ENCODE peak calls at places on chromosomes 16 and 17, in five cellular contexts. One of them, this sample, is unnamed.

GRCh38 chr17:40331743-40332641 is 23.0 kb downstream of the RARA start:
- DNase-seq in T47D: peak
- DNase-seq in NCI-H510A treated with DMSO at 0.1 percent for 48 hours: peak
- DNase-seq in lung microvascular endothelial cell: peak
- DNase-seq in stimulated activated CD4-positive, alpha-beta T cell treated with anti-CD3 and anti-CD28 coated beads, Interleukin-1b, Interleukin-23, amount 100 ng/mL, for 1 hour: no peak
- DNase-seq in this sample: no peak

GRCh38 chr17:71052971-71053370 is 883.6 kb downstream of the KCNJ2 start:
- DNase-seq in stimulated activated CD4-positive, alpha-beta T cell treated with anti-CD3 and anti-CD28 coated beads, Interleukin-1b, Interleukin-23, amount 100 ng/mL, for 1 hour: no peak
- DNase-seq in T47D: no peak
- DNase-seq in NCI-H510A treated with DMSO at 0.1 percent for 48 hours: no peak
- DNase-seq in lung microvascular endothelial cell: no peak
- DNase-seq in this sample: no peak

GRCh38 chr17:1977583-1978395 is 47.3 kb downstream of the RTN4RL1 start:
- DNase-seq in NCI-H510A treated with DMSO at 0.1 percent for 48 hours: no peak
- DNase-seq in T47D: no peak
- DNase-seq in lung microvascular endothelial cell: no peak
- DNase-seq in stimulated activated CD4-positive, alpha-beta T cell treated with anti-CD3 and anti-CD28 coated beads, Interleukin-1b, Interleukin-23, amount 100 ng/mL, for 1 hour: no peak
- DNase-seq in this sample: no peak

GRCh38 chr17:81845881-81846742 is 11.3 kb upstream of the PPP1R27 start:
- DNase-seq in stimulated activated CD4-positive, alpha-beta T cell treated with anti-CD3 and anti-CD28 coated beads, Interleukin-1b, Interleukin-23, amount 100 ng/mL, for 1 hour: no peak
- DNase-seq in T47D: no peak
- DNase-seq in lung microvascular endothelial cell: no peak
- DNase-seq in NCI-H510A treated with DMSO at 0.1 percent for 48 hours: no peak
- DNase-seq in this sample: no peak

GRCh38 chr16:53741546-53741945 is 37.6 kb downstream of the FTO start:
- DNase-seq in stimulated activated CD4-positive, alpha-beta T cell treated with anti-CD3 and anti-CD28 coated beads, Interleukin-1b, Interleukin-23, amount 100 ng/mL, for 1 hour: no peak
- DNase-seq in T47D: no peak
- DNase-seq in lung microvascular endothelial cell: no peak
- DNase-seq in NCI-H510A treated with DMSO at 0.1 percent for 48 hours: no peak
- DNase-seq in this sample: no peak

GRCh38 chr17:34370997-34371395 is 8.0 kb upstream of the CCL1 start:
- DNase-seq in T47D: no peak
- DNase-seq in lung microvascular endothelial cell: no peak
- DNase-seq in stimulated activated CD4-positive, alpha-beta T cell treated with anti-CD3 and anti-CD28 coated beads, Interleukin-1b, Interleukin-23, amount 100 ng/mL, for 1 hour: no peak
- DNase-seq in NCI-H510A treated with DMSO at 0.1 percent for 48 hours: no peak
- DNase-seq in this sample: no peak

GRCh38 chr16:48687421-48688038 is 77.5 kb upstream of the N4BP1 start:
- DNase-seq in T47D: peak
- DNase-seq in NCI-H510A treated with DMSO at 0.1 percent for 48 hours: peak
- DNase-seq in lung microvascular endothelial cell: peak
- DNase-seq in stimulated activated CD4-positive, alpha-beta T cell treated with anti-CD3 and anti-CD28 coated beads, Interleukin-1b, Interleukin-23, amount 100 ng/mL, for 1 hour: no peak
- DNase-seq in this sample: peak

GRCh38 chr17:21039839-21040575 is 2.8 kb downstream of the USP22 start:
- DNase-seq in lung microvascular endothelial cell: peak
- DNase-seq in T47D: peak
- DNase-seq in NCI-H510A treated with DMSO at 0.1 percent for 48 hours: peak
- DNase-seq in stimulated activated CD4-positive, alpha-beta T cell treated with anti-CD3 and anti-CD28 coated beads, Interleukin-1b, Interleukin-23, amount 100 ng/mL, for 1 hour: no peak
- DNase-seq in this sample: no peak

GRCh38 chr17:33241390-33241789 is 51.7 kb downstream of the ASIC2 start:
- DNase-seq in lung microvascular endothelial cell: no peak
- DNase-seq in stimulated activated CD4-positive, alpha-beta T cell treated with anti-CD3 and anti-CD28 coated beads, Interleukin-1b, Interleukin-23, amount 100 ng/mL, for 1 hour: no peak
- DNase-seq in T47D: no peak
- DNase-seq in NCI-H510A treated with DMSO at 0.1 percent for 48 hours: no peak
- DNase-seq in this sample: no peak

GRCh38 chr16:57948027-57948426 is 22.9 kb downstream of the CNGB1 start:
- DNase-seq in stimulated activated CD4-positive, alpha-beta T cell treated with anti-CD3 and anti-CD28 coated beads, Interleukin-1b, Interleukin-23, amount 100 ng/mL, for 1 hour: no peak
- DNase-seq in lung microvascular endothelial cell: no peak
- DNase-seq in NCI-H510A treated with DMSO at 0.1 percent for 48 hours: no peak
- DNase-seq in T47D: no peak
- DNase-seq in this sample: no peak

GRCh38 chr17:31807846-31808245 is 51.2 kb downstream of the COPRS start:
- DNase-seq in NCI-H510A treated with DMSO at 0.1 percent for 48 hours: no peak
- DNase-seq in T47D: no peak
- DNase-seq in stimulated activated CD4-positive, alpha-beta T cell treated with anti-CD3 and anti-CD28 coated beads, Interleukin-1b, Interleukin-23, amount 100 ng/mL, for 1 hour: no peak
- DNase-seq in lung microvascular endothelial cell: no peak
- DNase-seq in this sample: no peak

GRCh38 chr16:637081-638018 is 1.2 kb upstream of the METTL26 start:
- DNase-seq in stimulated activated CD4-positive, alpha-beta T cell treated with anti-CD3 and anti-CD28 coated beads, Interleukin-1b, Interleukin-23, amount 100 ng/mL, for 1 hour: peak
- DNase-seq in NCI-H510A treated with DMSO at 0.1 percent for 48 hours: no peak
- DNase-seq in lung microvascular endothelial cell: peak
- DNase-seq in T47D: peak
- DNase-seq in this sample: peak

GRCh38 chr16:86027366-86028126 is 128.6 kb downstream of the IRF8 start:
- DNase-seq in stimulated activated CD4-positive, alpha-beta T cell treated with anti-CD3 and anti-CD28 coated beads, Interleukin-1b, Interleukin-23, amount 100 ng/mL, for 1 hour: no peak
- DNase-seq in NCI-H510A treated with DMSO at 0.1 percent for 48 hours: no peak
- DNase-seq in T47D: no peak
- DNase-seq in lung microvascular endothelial cell: no peak
- DNase-seq in this sample: no peak

GRCh38 chr16:2178321-2179106 is 17.9 kb downstream of the CASKIN1 start:
- DNase-seq in T47D: peak
- DNase-seq in NCI-H510A treated with DMSO at 0.1 percent for 48 hours: no peak
- DNase-seq in lung microvascular endothelial cell: peak
- DNase-seq in stimulated activated CD4-positive, alpha-beta T cell treated with anti-CD3 and anti-CD28 coated beads, Interleukin-1b, Interleukin-23, amount 100 ng/mL, for 1 hour: no peak
- DNase-seq in this sample: no peak

GRCh38 chr17:49193513-49194296 is 16.7 kb downstream of the GNGT2 start:
- DNase-seq in T47D: peak
- DNase-seq in stimulated activated CD4-positive, alpha-beta T cell treated with anti-CD3 and anti-CD28 coated beads, Interleukin-1b, Interleukin-23, amount 100 ng/mL, for 1 hour: no peak
- DNase-seq in lung microvascular endothelial cell: peak
- DNase-seq in NCI-H510A treated with DMSO at 0.1 percent for 48 hours: peak
- DNase-seq in this sample: peak

GRCh38 chr17:64386412-64387144 is 4.1 kb downstream of the PECAM1 start:
- DNase-seq in lung microvascular endothelial cell: peak
- DNase-seq in stimulated activated CD4-positive, alpha-beta T cell treated with anti-CD3 and anti-CD28 coated beads, Interleukin-1b, Interleukin-23, amount 100 ng/mL, for 1 hour: no peak
- DNase-seq in NCI-H510A treated with DMSO at 0.1 percent for 48 hours: no peak
- DNase-seq in T47D: no peak
- DNase-seq in this sample: no peak

GRCh38 chr16:53065436-53066165 is 10.8 kb downstream of the CHD9 start:
- DNase-seq in stimulated activated CD4-positive, alpha-beta T cell treated with anti-CD3 and anti-CD28 coated beads, Interleukin-1b, Interleukin-23, amount 100 ng/mL, for 1 hour: no peak
- DNase-seq in T47D: no peak
- DNase-seq in lung microvascular endothelial cell: no peak
- DNase-seq in NCI-H510A treated with DMSO at 0.1 percent for 48 hours: no peak
- DNase-seq in this sample: no peak

GRCh38 chr17:78154903-78155811 is 9.0 kb downstream of the C17orf99 start:
- DNase-seq in lung microvascular endothelial cell: no peak
- DNase-seq in NCI-H510A treated with DMSO at 0.1 percent for 48 hours: no peak
- DNase-seq in T47D: no peak
- DNase-seq in stimulated activated CD4-positive, alpha-beta T cell treated with anti-CD3 and anti-CD28 coated beads, Interleukin-1b, Interleukin-23, amount 100 ng/mL, for 1 hour: no peak
- DNase-seq in this sample: peak

GRCh38 chr16:1640261-1640956 is 28.2 kb downstream of the CRAMP1 start:
- DNase-seq in NCI-H510A treated with DMSO at 0.1 percent for 48 hours: no peak
- DNase-seq in stimulated activated CD4-positive, alpha-beta T cell treated with anti-CD3 and anti-CD28 coated beads, Interleukin-1b, Interleukin-23, amount 100 ng/mL, for 1 hour: no peak
- DNase-seq in T47D: no peak
- DNase-seq in lung microvascular endothelial cell: peak
- DNase-seq in this sample: no peak

GRCh38 chr17:38613981-38614779 is 8.4 kb upstream of the SRCIN1 start:
- DNase-seq in lung microvascular endothelial cell: no peak
- DNase-seq in T47D: peak
- DNase-seq in NCI-H510A treated with DMSO at 0.1 percent for 48 hours: peak
- DNase-seq in stimulated activated CD4-positive, alpha-beta T cell treated with anti-CD3 and anti-CD28 coated beads, Interleukin-1b, Interleukin-23, amount 100 ng/mL, for 1 hour: no peak
- DNase-seq in this sample: no peak

GRCh38 chr16:68781784-68782183 is 44.7 kb downstream of the CDH1 start:
- DNase-seq in lung microvascular endothelial cell: no peak
- DNase-seq in NCI-H510A treated with DMSO at 0.1 percent for 48 hours: no peak
- DNase-seq in stimulated activated CD4-positive, alpha-beta T cell treated with anti-CD3 and anti-CD28 coated beads, Interleukin-1b, Interleukin-23, amount 100 ng/mL, for 1 hour: no peak
- DNase-seq in T47D: no peak
- DNase-seq in this sample: no peak

GRCh38 chr16:56866955-56867830 is 2.2 kb downstream of the SLC12A3 start:
- DNase-seq in stimulated activated CD4-positive, alpha-beta T cell treated with anti-CD3 and anti-CD28 coated beads, Interleukin-1b, Interleukin-23, amount 100 ng/mL, for 1 hour: no peak
- DNase-seq in NCI-H510A treated with DMSO at 0.1 percent for 48 hours: peak
- DNase-seq in T47D: peak
- DNase-seq in lung microvascular endothelial cell: peak
- DNase-seq in this sample: no peak

GRCh38 chr17:79017546-79017945 is 6.4 kb upstream of the C1QTNF1 start:
- DNase-seq in stimulated activated CD4-positive, alpha-beta T cell treated with anti-CD3 and anti-CD28 coated beads, Interleukin-1b, Interleukin-23, amount 100 ng/mL, for 1 hour: no peak
- DNase-seq in lung microvascular endothelial cell: no peak
- DNase-seq in T47D: no peak
- DNase-seq in NCI-H510A treated with DMSO at 0.1 percent for 48 hours: no peak
- DNase-seq in this sample: no peak

GRCh38 chr17:28086519-28086918 is 44.0 kb downstream of the NLK start:
- DNase-seq in stimulated activated CD4-positive, alpha-beta T cell treated with anti-CD3 and anti-CD28 coated beads, Interleukin-1b, Interleukin-23, amount 100 ng/mL, for 1 hour: no peak
- DNase-seq in T47D: no peak
- DNase-seq in lung microvascular endothelial cell: peak
- DNase-seq in NCI-H510A treated with DMSO at 0.1 percent for 48 hours: no peak
- DNase-seq in this sample: no peak

GRCh38 chr17:17403899-17404576 is 72.8 kb upstream of the MED9 start:
- DNase-seq in NCI-H510A treated with DMSO at 0.1 percent for 48 hours: no peak
- DNase-seq in stimulated activated CD4-positive, alpha-beta T cell treated with anti-CD3 and anti-CD28 coated beads, Interleukin-1b, Interleukin-23, amount 100 ng/mL, for 1 hour: peak
- DNase-seq in lung microvascular endothelial cell: peak
- DNase-seq in T47D: no peak
- DNase-seq in this sample: peak

GRCh38 chr16:10647721-10648296 is 46.9 kb downstream of the TEKT5 start:
- DNase-seq in T47D: no peak
- DNase-seq in lung microvascular endothelial cell: no peak
- DNase-seq in NCI-H510A treated with DMSO at 0.1 percent for 48 hours: no peak
- DNase-seq in stimulated activated CD4-positive, alpha-beta T cell treated with anti-CD3 and anti-CD28 coated beads, Interleukin-1b, Interleukin-23, amount 100 ng/mL, for 1 hour: no peak
- DNase-seq in this sample: no peak

GRCh38 chr16:1152123-1152638 is 725 bp upstream of the CACNA1H start:
- DNase-seq in T47D: peak
- DNase-seq in NCI-H510A treated with DMSO at 0.1 percent for 48 hours: no peak
- DNase-seq in stimulated activated CD4-positive, alpha-beta T cell treated with anti-CD3 and anti-CD28 coated beads, Interleukin-1b, Interleukin-23, amount 100 ng/mL, for 1 hour: peak
- DNase-seq in lung microvascular endothelial cell: no peak
- DNase-seq in this sample: no peak

GRCh38 chr17:31595666-31596381 is 204.3 kb downstream of the RAB11FIP4 start:
- DNase-seq in stimulated activated CD4-positive, alpha-beta T cell treated with anti-CD3 and anti-CD28 coated beads, Interleukin-1b, Interleukin-23, amount 100 ng/mL, for 1 hour: no peak
- DNase-seq in lung microvascular endothelial cell: no peak
- DNase-seq in NCI-H510A treated with DMSO at 0.1 percent for 48 hours: no peak
- DNase-seq in T47D: peak
- DNase-seq in this sample: no peak

GRCh38 chr16:83810906-83811305 is 3.1 kb downstream of the HSBP1 start:
- DNase-seq in NCI-H510A treated with DMSO at 0.1 percent for 48 hours: no peak
- DNase-seq in stimulated activated CD4-positive, alpha-beta T cell treated with anti-CD3 and anti-CD28 coated beads, Interleukin-1b, Interleukin-23, amount 100 ng/mL, for 1 hour: no peak
- DNase-seq in T47D: no peak
- DNase-seq in lung microvascular endothelial cell: no peak
- DNase-seq in this sample: no peak

GRCh38 chr16:81863630-81864352 is 84.7 kb downstream of the PLCG2 start:
- DNase-seq in T47D: no peak
- DNase-seq in stimulated activated CD4-positive, alpha-beta T cell treated with anti-CD3 and anti-CD28 coated beads, Interleukin-1b, Interleukin-23, amount 100 ng/mL, for 1 hour: no peak
- DNase-seq in NCI-H510A treated with DMSO at 0.1 percent for 48 hours: peak
- DNase-seq in lung microvascular endothelial cell: no peak
- DNase-seq in this sample: no peak

GRCh38 chr16:30510392-30510938 is 15.9 kb downstream of the ZNF768 start:
- DNase-seq in T47D: no peak
- DNase-seq in stimulated activated CD4-positive, alpha-beta T cell treated with anti-CD3 and anti-CD28 coated beads, Interleukin-1b, Interleukin-23, amount 100 ng/mL, for 1 hour: no peak
- DNase-seq in NCI-H510A treated with DMSO at 0.1 percent for 48 hours: no peak
- DNase-seq in lung microvascular endothelial cell: no peak
- DNase-seq in this sample: no peak

GRCh38 chr17:51054748-51055147 is 65.9 kb downstream of the SPAG9 start:
- DNase-seq in NCI-H510A treated with DMSO at 0.1 percent for 48 hours: no peak
- DNase-seq in T47D: no peak
- DNase-seq in lung microvascular endothelial cell: no peak
- DNase-seq in stimulated activated CD4-positive, alpha-beta T cell treated with anti-CD3 and anti-CD28 coated beads, Interleukin-1b, Interleukin-23, amount 100 ng/mL, for 1 hour: no peak
- DNase-seq in this sample: no peak

GRCh38 chr17:35167666-35168065 is 20.0 kb downstream of the UNC45B start:
- DNase-seq in T47D: no peak
- DNase-seq in stimulated activated CD4-positive, alpha-beta T cell treated with anti-CD3 and anti-CD28 coated beads, Interleukin-1b, Interleukin-23, amount 100 ng/mL, for 1 hour: no peak
- DNase-seq in lung microvascular endothelial cell: peak
- DNase-seq in NCI-H510A treated with DMSO at 0.1 percent for 48 hours: no peak
- DNase-seq in this sample: no peak

GRCh38 chr16:70735141-70735979 is 49.5 kb upstream of the MTSS2 start:
- DNase-seq in T47D: no peak
- DNase-seq in lung microvascular endothelial cell: peak
- DNase-seq in NCI-H510A treated with DMSO at 0.1 percent for 48 hours: no peak
- DNase-seq in stimulated activated CD4-positive, alpha-beta T cell treated with anti-CD3 and anti-CD28 coated beads, Interleukin-1b, Interleukin-23, amount 100 ng/mL, for 1 hour: no peak
- DNase-seq in this sample: no peak

GRCh38 chr16:19292186-19292585 is 6.7 kb downstream of the CLEC19A start:
- DNase-seq in stimulated activated CD4-positive, alpha-beta T cell treated with anti-CD3 and anti-CD28 coated beads, Interleukin-1b, Interleukin-23, amount 100 ng/mL, for 1 hour: no peak
- DNase-seq in NCI-H510A treated with DMSO at 0.1 percent for 48 hours: no peak
- DNase-seq in T47D: no peak
- DNase-seq in lung microvascular endothelial cell: no peak
- DNase-seq in this sample: no peak

GRCh38 chr16:12901597-12902436 is at the start of gene SHISA9:
- DNase-seq in stimulated activated CD4-positive, alpha-beta T cell treated with anti-CD3 and anti-CD28 coated beads, Interleukin-1b, Interleukin-23, amount 100 ng/mL, for 1 hour: no peak
- DNase-seq in T47D: peak
- DNase-seq in lung microvascular endothelial cell: no peak
- DNase-seq in NCI-H510A treated with DMSO at 0.1 percent for 48 hours: no peak
- DNase-seq in this sample: no peak